ENCODE peak calls at places on chromosome 5, in six cellular contexts. S, K, I, E, B and W are unnamed samples.

GRCh38 chr5:78569441-78569840 is 79.1 kb downstream of the LHFPL2 start:
- DNase-seq in S (no peak), K (no peak), I (no peak), E (peak; percentile 79), B (no peak), W (peak; percentile 89)

GRCh38 chr5:40746703-40747102 is 9.1 kb downstream of the TTC33 start:
- DNase-seq in S (no peak), K (no peak), I (no peak), E (no peak), B (no peak), W (no peak)

GRCh38 chr5:52073993-52074689 is 690.9 kb downstream of the ISL1 start:
- DNase-seq in S (no peak), K (no peak), I (no peak), E (no peak), B (no peak), W (peak; percentile 19)

GRCh38 chr5:122858451-122858850 is 13.0 kb downstream of the SNX24 start:
- DNase-seq in S (no peak), K (no peak), I (no peak), E (no peak), B (no peak), W (peak; percentile 78)

GRCh38 chr5:76583163-76584047 is 39.8 kb downstream of the F2RL2 start:
- DNase-seq in S (no peak), K (no peak), I (no peak), E (no peak), B (no peak), W (peak; percentile 27)

GRCh38 chr5:59565551-59565950 is 328.0 kb downstream of the PDE4D start:
- DNase-seq in S (no peak), K (no peak), I (no peak), E (no peak), B (no peak), W (no peak)

GRCh38 chr5:141915881-141916336 is 7.8 kb upstream of the DELE1 start:
- DNase-seq in S (no peak), K (no peak), I (no peak), E (no peak), B (peak; percentile 44), W (peak; percentile 26)

GRCh38 chr5:146703499-146703898 is 175.1 kb downstream of the PPP2R2B start:
- DNase-seq in S (no peak), K (no peak), I (no peak), E (no peak), B (no peak), W (peak; percentile 11)

GRCh38 chr5:158123595-158123994 is 264.6 kb upstream of the CLINT1 start:
- DNase-seq in S (no peak), K (no peak), I (no peak), E (no peak), B (no peak), W (no peak)

GRCh38 chr5:178177569-178177968 is 9.6 kb downstream of the GMCL2 start:
- DNase-seq in S (no peak), K (no peak), I (no peak), E (no peak), B (no peak), W (no peak)

GRCh38 chr5:142322747-142323479 is 1.9 kb downstream of the SPRY4 start:
- DNase-seq in S (no peak), K (peak; percentile 42), I (no peak), E (peak; percentile 76), B (peak; percentile 41), W (peak; percentile 70)

GRCh38 chr5:134027203-134027582 is 22.4 kb upstream of the VDAC1 start:
- DNase-seq in S (no peak), K (no peak), I (no peak), E (no peak), B (no peak), W (no peak)

GRCh38 chr5:53679261-53679660 is 118.8 kb downstream of the NDUFS4 start:
- DNase-seq in S (no peak), K (peak; percentile 35), I (no peak), E (no peak), B (peak; percentile 55), W (no peak)

GRCh38 chr5:10140195-10140973 is 109.3 kb downstream of the ATPSCKMT start:
- DNase-seq in S (no peak), K (peak; percentile 13), I (no peak), E (no peak), B (peak; percentile 34), W (peak; percentile 41)

GRCh38 chr5:1048861-1049838 is 40.5 kb downstream of the NKD2 start:
- DNase-seq in S (no peak), K (no peak), I (no peak), E (peak; percentile 75), B (no peak), W (no peak)

GRCh38 chr5:154293219-154293618 is 102.7 kb downstream of the GALNT10 start:
- DNase-seq in S (no peak), K (no peak), I (no peak), E (no peak), B (no peak), W (no peak)

GRCh38 chr5:115214541-115214940 is 44.8 kb upstream of the TRIM36 start:
- DNase-seq in S (no peak), K (no peak), I (no peak), E (no peak), B (no peak), W (no peak)

GRCh38 chr5:1526151-1526631 is 2.4 kb upstream of the LPCAT1 start:
- DNase-seq in S (no peak), K (no peak), I (no peak), E (peak; percentile 71), B (no peak), W (no peak)

GRCh38 chr5:79330071-79330470 is 94.1 kb downstream of the JMY start:
- DNase-seq in S (no peak), K (no peak), I (no peak), E (no peak), B (no peak), W (peak; percentile 8)

GRCh38 chr5:176743828-176744583 is 66.4 kb upstream of the UNC5A start:
- DNase-seq in S (no peak), K (no peak), I (peak; percentile 7), E (no peak), B (no peak), W (no peak)

GRCh38 chr5:352639-353598 is 31.4 kb downstream of the AHRR start:
- DNase-seq in S (no peak), K (no peak), I (no peak), E (no peak), B (no peak), W (no peak)

GRCh38 chr5:1648806-1649205 is 125.0 kb upstream of the LPCAT1 start:
- DNase-seq in S (no peak), K (peak; percentile 53), I (no peak), E (no peak), B (no peak), W (no peak)

GRCh38 chr5:110769282-110769681 is 30.5 kb downstream of the SLC25A46 start:
- DNase-seq in S (no peak), K (peak; percentile 21), I (no peak), E (no peak), B (no peak), W (peak; percentile 27)

GRCh38 chr5:169695025-169695625 is 58.0 kb downstream of the DOCK2 start:
- DNase-seq in S (no peak), K (no peak), I (no peak), E (no peak), B (peak; percentile 28), W (no peak)

GRCh38 chr5:68178579-68178978 is 37.0 kb upstream of the PIK3R1 start:
- DNase-seq in S (no peak), K (peak; percentile 35), I (no peak), E (no peak), B (peak; percentile 55), W (peak; percentile 79)

GRCh38 chr5:56640763-56641406 is 174.5 kb upstream of the MAP3K1 start:
- DNase-seq in S (no peak), K (no peak), I (no peak), E (no peak), B (peak; percentile 81), W (no peak)

GRCh38 chr5:78430816-78431215 is 70.4 kb downstream of the SCAMP1 start:
- DNase-seq in S (no peak), K (no peak), I (no peak), E (no peak), B (no peak), W (no peak)

GRCh38 chr5:68067353-68067752 is 148.2 kb upstream of the PIK3R1 start:
- DNase-seq in S (no peak), K (no peak), I (no peak), E (no peak), B (no peak), W (peak; percentile 55)

GRCh38 chr5:3593771-3594513 is 1.7 kb upstream of the IRX1 start:
- DNase-seq in S (no peak), K (no peak), I (peak; percentile 27), E (peak; percentile 67), B (no peak), W (no peak)
- TF ChIP-seq CTCF in S (no peak), K (no peak), I (no peak), E (no peak), B (no peak), W (no peak)

DNA sequence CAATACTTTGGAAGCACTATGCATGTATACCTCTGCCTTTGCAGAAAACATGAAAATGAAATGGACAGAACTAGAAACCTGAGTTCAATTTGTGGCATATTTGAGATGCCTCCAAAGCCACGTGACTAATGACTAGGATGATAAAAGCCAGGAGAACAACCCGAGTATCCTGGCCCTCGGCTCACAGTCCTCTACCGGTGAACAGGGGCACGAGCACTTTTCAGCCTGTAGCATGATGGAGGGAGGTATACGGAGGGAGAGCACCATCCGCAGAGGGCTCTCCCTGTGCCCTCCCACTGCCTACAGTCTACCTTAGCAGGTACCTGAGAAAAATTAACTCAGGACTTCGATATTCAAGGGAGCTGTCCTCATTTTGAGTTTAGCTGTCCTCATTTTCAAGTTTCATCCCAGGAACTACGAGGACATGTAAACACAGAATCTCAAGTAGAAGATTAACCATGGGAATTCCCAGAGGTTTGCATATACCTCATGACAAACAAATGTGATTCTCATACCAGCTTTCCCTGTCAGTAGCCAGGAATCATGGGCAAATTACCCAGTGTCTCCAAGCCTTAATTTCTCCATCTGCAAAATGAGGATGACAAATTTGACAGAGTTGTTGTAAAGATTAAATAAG is 249.3 kb downstream of the DNAH5 start:
- DNase-seq in S (no peak), K (no peak), I (no peak), E (no peak), B (no peak), W (no peak)
- TF ChIP-seq CTCF in S (no peak), K (no peak), I (no peak), E (no peak), B (no peak), W (no peak)

DNA sequence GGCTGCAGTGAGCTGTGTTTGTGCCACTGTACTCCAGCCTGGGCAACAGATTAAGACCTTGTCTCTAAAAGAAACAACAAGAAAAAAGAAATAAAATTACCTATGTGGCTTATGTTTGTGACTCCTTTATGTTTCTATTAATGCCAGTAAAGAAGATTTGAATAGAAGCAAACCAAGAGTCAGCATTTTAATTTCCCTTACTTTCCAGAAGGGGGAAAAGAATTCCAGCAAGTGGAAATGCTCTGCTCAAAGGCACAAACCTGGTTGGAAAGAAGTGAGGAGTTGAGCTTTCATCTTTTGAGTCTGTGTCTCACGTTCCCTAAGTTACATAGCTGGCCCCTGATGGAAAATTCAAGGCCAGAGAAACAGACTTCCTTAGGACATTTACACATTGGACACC is 23.6 kb upstream of the ELL2 start:
- DNase-seq in S (no peak), K (no peak), I (no peak), E (no peak), B (no peak), W (no peak)
- TF ChIP-seq CTCF in S (no peak), K (no peak), I (no peak), E (no peak), B (no peak), W (no peak)

DNA sequence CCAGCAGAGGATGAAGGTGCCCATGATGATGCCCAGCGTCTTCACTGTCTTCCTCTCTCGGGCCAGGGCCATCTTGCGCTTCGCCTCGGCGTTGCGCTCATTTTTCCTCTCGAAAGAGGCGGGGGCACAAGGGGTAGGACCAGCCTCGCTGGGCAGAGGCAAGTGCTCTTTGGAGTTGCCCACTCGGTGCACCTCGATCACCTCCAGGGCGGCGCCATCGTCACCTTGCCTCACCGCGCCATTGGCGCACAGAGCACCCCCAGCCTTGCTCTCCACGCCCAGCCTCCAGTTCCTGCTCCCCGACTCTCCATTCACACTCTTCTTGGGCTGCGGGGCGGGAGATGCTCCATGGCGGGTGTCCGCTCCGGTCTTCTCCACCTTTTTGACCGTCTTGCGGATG is 1.6 kb downstream of the HTR1A start:
- DNase-seq in S (no peak), K (no peak), I (no peak), E (peak; percentile 53), B (no peak), W (no peak)
- TF ChIP-seq CTCF in S (no peak), K (no peak), I (no peak), E (no peak), B (no peak), W (no peak)